ENCODE peak calls at places on chromosomes 16 and 17, in seven cellular contexts. B is SK-N-SH, G is K562, E is HCT116, V is H1, C is HepG2, N is GM12878. H is an unnamed sample. For H3K36me3, the result is how much of the 10 kb centered on the place peaks cover.

GRCh38 chr16:3646348-3646920 is 8.1 kb upstream of the DNASE1 start:
- DNase-seq in V (no peak), C (peak), E (peak), B (no peak), G (peak), N (no peak), H (no peak)

GRCh38 chr16:709651-710499 is 4.3 kb upstream of the FBXL16 start:
- DNase-seq in V (no peak), N (no peak), C (no peak), E (no peak), G (peak), B (peak), H (no peak)

GRCh38 chr16:89827383-89828198 is 684 bp upstream of the SPIRE2 start:
- DNase-seq in N (no peak), G (peak), V (no peak), C (peak), B (peak), E (peak), H (no peak)

GRCh38 chr17:18257268-18257681 is 1.3 kb downstream of the FLII start:
- DNase-seq in G (no peak), C (peak), V (no peak), B (no peak), N (no peak), E (no peak), H (no peak)

GRCh38 chr17:50785942-50786570 is 18.7 kb upstream of the ANKRD40CL start:
- DNase-seq in E (no peak), N (no peak), B (no peak), V (no peak), C (no peak), G (no peak), H (no peak)

GRCh38 chr17:62906881-62907280 is 59.2 kb upstream of the TANC2 start:
- DNase-seq in V (no peak), G (no peak), C (no peak), B (no peak), N (no peak), E (no peak), H (no peak)

GRCh38 chr16:85473909-85474640 is 139.0 kb upstream of the GSE1 start:
- DNase-seq in G (no peak), C (no peak), B (peak), N (no peak), E (no peak), V (no peak), H (no peak)

GRCh38 chr16:7545251-7545650 is 212.6 kb downstream of the RBFOX1 start:
- DNase-seq in C (no peak), G (no peak), E (no peak), B (no peak), V (no peak), N (no peak), H (no peak)

GRCh38 chr16:15907863-15908478 is 19.6 kb upstream of the CEP20 start:
- DNase-seq in E (peak), B (peak), V (peak), C (peak), N (peak), G (peak), H (no peak)

GRCh38 chr17:75925912-75926311 is 14.9 kb downstream of the FBF1 start:
- DNase-seq in V (no peak), N (no peak), B (no peak), C (no peak), G (no peak), E (no peak), H (no peak)

GRCh38 chr17:76136276-76137025 is 4.6 kb downstream of the FOXJ1 start:
- DNase-seq in G (no peak), B (peak), E (no peak), V (no peak), C (no peak), N (no peak), H (no peak)

GRCh38 chr17:50863221-50863843 is 2.8 kb downstream of the TOB1 start:
- DNase-seq in G (peak), V (no peak), C (peak), N (no peak), E (peak), B (peak), H (peak)

GRCh38 chr16:84234656-84235285 is 5.0 kb downstream of the KCNG4 start:
- DNase-seq in B (peak), N (no peak), G (no peak), E (no peak), C (no peak), V (no peak), H (no peak)

GRCh38 chr17:57671546-57672204 is 73.4 kb downstream of the CCDC182 start:
- DNase-seq in G (peak), E (peak), V (peak), B (peak), N (no peak), C (peak), H (peak)

GRCh38 chr16:85750021-85750826 is 672 bp downstream of the C16orf74 start:
- DNase-seq in N (no peak), C (no peak), E (no peak), V (no peak), B (peak), G (no peak), H (no peak)

GRCh38 chr16:50165473-50165872 is 12.4 kb downstream of the TENT4B start:
- DNase-seq in V (no peak), B (no peak), E (no peak), N (no peak), G (peak), C (peak), H (no peak)

GRCh38 chr16:67733734-67734470 is 14.8 kb upstream of the GFOD2 start:
- DNase-seq in C (no peak), V (no peak), E (no peak), N (no peak), G (no peak), B (no peak), H (no peak)

GRCh38 chr16:14436410-14436955 is 193.6 kb downstream of the PARN start:
- DNase-seq in V (no peak), E (no peak), N (no peak), C (no peak), B (no peak), G (no peak), H (no peak)

GRCh38 chr17:29972277-29972676 is 30.8 kb downstream of the EFCAB5 start:
- DNase-seq in E (no peak), C (no peak), N (no peak), G (no peak), B (no peak), V (no peak), H (no peak)

GRCh38 chr16:85173981-85174751 is 61.9 kb upstream of the CIBAR2 start:
- DNase-seq in E (peak), N (no peak), G (peak), C (peak), V (no peak), B (peak), H (peak)

DNA sequence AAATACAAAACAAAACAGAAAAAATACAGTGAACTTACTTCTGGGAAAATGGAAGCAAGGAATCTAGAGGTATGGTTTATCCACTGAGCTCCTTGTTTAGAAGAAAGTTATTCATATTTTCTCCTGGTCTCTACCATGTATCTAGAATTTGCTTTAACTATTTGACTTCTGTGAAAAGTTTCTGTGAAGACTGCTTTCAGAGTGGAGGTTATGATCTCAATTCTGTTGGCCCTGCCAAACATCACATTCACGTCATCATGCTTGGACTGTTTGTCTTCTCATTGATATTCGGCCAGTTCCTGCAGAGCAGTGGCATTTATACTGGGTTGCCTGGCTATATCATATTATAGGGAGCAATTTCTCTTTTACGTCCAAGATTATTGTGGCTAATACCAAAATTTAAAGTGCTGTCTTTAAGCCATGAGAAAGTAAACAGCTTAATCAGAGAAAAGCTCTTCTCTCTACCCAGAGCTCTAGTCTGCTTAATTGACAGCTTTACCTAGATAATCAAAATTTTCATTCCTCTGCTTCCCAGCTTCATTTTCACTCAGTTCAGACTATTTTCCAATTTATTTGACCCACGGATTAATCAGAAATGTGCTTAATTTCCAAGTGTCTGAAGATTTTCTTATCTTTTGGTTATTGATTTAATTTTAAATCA is at the start of gene ABCA8:
- DNase-seq in E (no peak), N (no peak), B (no peak), V (no peak), G (peak), C (no peak), H (no peak)
- TF ChIP-seq SIN3A in E (no peak), N (no peak), B (no peak), V (no peak), G (no peak), C (no peak), H (no peak)

GRCh38 chr17:11287791-11288190 is 46.8 kb downstream of the SHISA6 start:
- DNase-seq in C (no peak), N (no peak), E (no peak), G (no peak), V (no peak), B (no peak), H (no peak)
- H3K36me3 ChIP-seq in C (under half), N (under half), E (under half), G (under half), V (under half), B (under half), H (under half)

DNA sequence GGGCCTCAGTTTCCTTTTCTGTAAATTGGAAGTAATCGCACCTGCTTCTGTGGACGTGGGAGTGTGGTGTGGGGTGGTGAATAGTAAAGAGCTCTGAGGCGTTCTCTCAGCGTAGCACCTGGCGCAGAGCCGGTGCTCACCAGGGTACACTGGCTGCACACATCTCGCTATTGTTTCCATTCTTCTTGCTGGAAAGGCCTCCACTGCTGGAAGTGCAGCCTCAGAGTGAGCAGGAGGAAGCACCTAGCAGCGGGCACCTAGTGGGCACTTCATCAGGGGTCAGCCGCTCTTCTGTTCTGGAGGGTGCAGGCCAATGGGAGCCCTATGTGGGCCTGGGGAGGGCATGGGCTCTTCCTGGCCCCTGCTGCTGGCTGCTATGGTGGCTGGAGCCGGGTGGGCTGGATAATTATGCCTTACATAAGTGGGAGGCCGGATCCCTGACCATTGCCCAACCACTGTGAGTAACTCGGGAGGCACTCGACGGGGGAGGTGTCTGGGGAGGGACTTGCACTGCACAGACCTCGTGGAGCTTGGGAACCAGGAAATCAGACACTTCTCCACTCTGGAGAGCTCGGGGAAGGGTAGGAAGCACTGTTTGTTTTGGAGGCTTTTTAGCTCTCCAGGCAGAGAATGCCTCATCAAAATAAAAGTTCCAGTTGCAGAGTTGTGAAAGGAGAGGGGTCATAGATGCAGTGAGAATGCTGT is 1.7 kb downstream of the MAP2K3 start:
- DNase-seq in N (no peak), B (peak), E (peak), C (peak), G (peak), V (no peak), H (peak)
- TF ChIP-seq SIN3A in N (no peak), B (peak), E (peak), C (peak), G (no peak), V (no peak), H (peak)

GRCh38 chr17:65552214-65552613 is 9.2 kb downstream of the AXIN2 start:
- DNase-seq in N (no peak), C (no peak), B (no peak), V (no peak), G (no peak), E (no peak), H (no peak)
- H3K36me3 ChIP-seq in N (under half), C (half or more), B (under half), V (under half), G (under half), E (under half), H (under half)

GRCh38 chr17:948284-948852 is 31.2 kb downstream of the NXN start:
- DNase-seq in V (no peak), G (no peak), E (no peak), N (no peak), C (no peak), B (no peak), H (no peak)
- TF ChIP-seq SIN3A in V (no peak), G (no peak), E (no peak), N (no peak), C (no peak), B (no peak), H (no peak)